ENCODE peak calls at places on chromosome 1, in five cellular contexts. T is SK-N-SH, U is fibroblast of lung, V is mesendoderm, B is neural progenitor cell. W is an unnamed sample. For H3K4me1, the result is how much of the 10 kb centered on the place peaks cover.

GRCh38 chr1:201468501-201468843 is 516 bp downstream of the PHLDA3 start:
- DNase-seq in T (peak), U (no peak), V (no peak), B (peak), W (peak)

GRCh38 chr1:114549137-114549536 is 32.3 kb downstream of the BCAS2 start:
- DNase-seq in T (no peak), U (no peak), V (no peak), B (no peak), W (no peak)

GRCh38 chr1:210222288-210223006 is 10.1 kb upstream of the SERTAD4 start:
- DNase-seq in T (no peak), U (no peak), V (peak), B (peak), W (no peak)

GRCh38 chr1:115069626-115070308 is 19.5 kb downstream of the TSPAN2 start:
- DNase-seq in T (no peak), U (no peak), V (no peak), B (no peak), W (no peak)

GRCh38 chr1:101975371-101975770 is 21.4 kb downstream of the OLFM3 start:
- DNase-seq in T (no peak), U (no peak), V (no peak), B (no peak), W (no peak)

GRCh38 chr1:15592285-15592684 is 7.4 kb upstream of the AGMAT start:
- DNase-seq in T (no peak), U (no peak), V (no peak), B (no peak), W (no peak)

GRCh38 chr1:210597555-210598134 is 268.9 kb downstream of the HHAT start:
- DNase-seq in T (no peak), U (peak), V (peak), B (no peak), W (no peak)

GRCh38 chr1:44576456-44577150 is 97.7 kb downstream of the TMEM53 start:
- DNase-seq in T (no peak), U (peak), V (no peak), B (peak), W (no peak)

GRCh38 chr1:157390646-157391045 is 161.7 kb downstream of the FCRL5 start:
- DNase-seq in T (no peak), U (peak), V (peak), B (no peak), W (no peak)

GRCh38 chr1:63405021-63405420 is 37.6 kb downstream of the ALG6 start:
- DNase-seq in T (no peak), U (no peak), V (peak), B (no peak), W (no peak)

GRCh38 chr1:24881034-24881433 is 49.0 kb downstream of the RUNX3 start:
- DNase-seq in T (no peak), U (no peak), V (no peak), B (no peak), W (no peak)

GRCh38 chr1:48084826-48085225 is 87.6 kb upstream of the TRABD2B start:
- DNase-seq in T (no peak), U (no peak), V (no peak), B (no peak), W (no peak)

GRCh38 chr1:164771568-164772350 is 212.8 kb downstream of the PBX1 start:
- DNase-seq in T (no peak), U (peak), V (peak), B (no peak), W (no peak)

GRCh38 chr1:15523104-15523921 is 702 bp downstream of the CASP9 start:
- DNase-seq in T (no peak), U (peak), V (no peak), B (no peak), W (no peak)

GRCh38 chr1:12621346-12622320 is 3.6 kb upstream of the DHRS3 start:
- DNase-seq in T (no peak), U (peak), V (no peak), B (no peak), W (no peak)

GRCh38 chr1:40039757-40040510 is 595 bp upstream of the CAP1 start:
- DNase-seq in T (peak), U (peak), V (peak), B (peak), W (peak)
- H3K4me1 ChIP-seq in T (under half), U (under half), V (under half), B (under half), W (under half)

GRCh38 chr1:171217658-171218443 is 30.4 kb upstream of the FMO1 start:
- DNase-seq in T (no peak), U (no peak), V (no peak), B (no peak), W (no peak)
- H3K9ac ChIP-seq in T (no peak), U (no peak), V (no peak), B (no peak), W (no peak)

DNA sequence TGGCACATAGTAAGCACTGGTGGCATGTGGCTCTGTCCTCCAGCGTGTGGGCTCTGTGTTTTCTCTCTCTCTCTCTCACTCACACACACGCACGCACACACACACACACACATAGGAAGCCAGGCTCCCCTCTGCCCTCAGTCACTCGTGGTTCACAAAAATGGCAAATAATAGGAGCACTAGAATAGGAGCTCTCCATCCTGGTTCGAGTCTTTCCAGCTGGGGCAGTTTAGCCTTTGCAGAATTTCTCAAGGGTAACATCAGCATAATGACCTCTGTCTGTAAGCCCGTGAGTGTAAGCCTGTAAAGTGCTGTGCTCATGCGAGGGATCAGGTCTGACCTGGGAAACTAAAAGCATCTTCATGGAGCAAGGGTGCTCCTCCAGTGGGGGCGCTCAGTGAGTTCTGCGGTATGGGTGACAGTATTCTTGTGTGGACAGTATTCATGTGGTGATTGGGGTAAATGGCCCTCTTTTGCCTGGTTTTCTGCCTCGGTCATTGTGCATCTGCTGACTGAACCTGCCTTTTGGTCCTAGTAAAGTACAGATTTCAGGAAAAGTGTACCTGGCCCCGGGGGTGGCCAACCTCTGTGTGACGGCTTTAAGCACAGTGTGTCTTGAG is 839 bp upstream of the ZC3H12A start:
- DNase-seq in T (peak), U (no peak), V (peak), B (no peak), W (no peak)
- H3K4me1 ChIP-seq in T (half or more), U (under half), V (under half), B (under half), W (under half)

DNA sequence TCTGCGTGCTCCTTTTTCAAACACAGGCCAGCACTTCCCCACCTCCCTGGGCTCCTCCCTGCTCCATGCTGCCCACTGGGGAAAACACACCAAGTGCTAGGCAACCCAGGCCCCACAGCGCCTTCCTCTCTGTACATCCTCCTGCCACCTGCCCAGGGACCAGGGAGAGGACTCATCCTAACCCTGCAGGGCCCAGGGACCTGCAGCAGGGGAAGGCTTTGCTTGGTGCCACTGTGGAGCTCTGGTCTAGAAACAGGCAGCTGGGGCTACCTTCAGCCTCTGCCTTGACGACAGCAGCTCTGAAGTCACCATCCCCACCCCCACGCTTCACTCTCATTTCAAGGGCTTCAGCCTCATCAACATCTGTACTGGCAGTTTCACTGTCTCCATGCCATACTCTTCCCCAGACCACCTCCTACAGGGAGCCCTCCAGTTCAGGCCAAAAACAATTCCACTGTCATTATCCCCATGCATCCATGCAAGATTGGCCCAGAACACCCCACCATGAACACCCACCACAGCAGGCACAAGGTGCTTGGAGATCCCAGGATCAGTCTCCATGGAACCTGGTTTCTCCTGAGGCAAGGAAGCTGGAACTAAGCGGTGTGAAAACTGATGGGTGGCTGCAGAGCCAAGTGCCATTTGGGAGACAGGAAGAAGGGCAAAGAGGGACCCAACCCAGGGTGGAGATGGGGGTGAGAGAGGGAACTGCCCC is 1.1 kb downstream of the IGSF8 start:
- DNase-seq in T (no peak), U (no peak), V (peak), B (no peak), W (peak)
- H3K9ac ChIP-seq in T (peak), U (no peak), V (peak), B (peak), W (peak)

GRCh38 chr1:198099755-198100154 is 57.0 kb upstream of the NEK7 start:
- DNase-seq in T (no peak), U (no peak), V (no peak), B (no peak), W (no peak)
- H3K4me1 ChIP-seq in T (under half), U (under half), V (under half), B (under half), W (under half)

GRCh38 chr1:110390692-110391232 is at the start of gene SLC16A4:
- DNase-seq in T (peak), U (peak), V (peak), B (peak), W (no peak)
- H3K9ac ChIP-seq in T (no peak), U (peak), V (peak), B (no peak), W (peak)

GRCh38 chr1:225767591-225768540 is 9.8 kb upstream of the SRP9 start:
- DNase-seq in T (no peak), U (peak), V (peak), B (no peak), W (peak)
- H3K4me1 ChIP-seq in T (under half), U (under half), V (under half), B (under half), W (under half)

DNA sequence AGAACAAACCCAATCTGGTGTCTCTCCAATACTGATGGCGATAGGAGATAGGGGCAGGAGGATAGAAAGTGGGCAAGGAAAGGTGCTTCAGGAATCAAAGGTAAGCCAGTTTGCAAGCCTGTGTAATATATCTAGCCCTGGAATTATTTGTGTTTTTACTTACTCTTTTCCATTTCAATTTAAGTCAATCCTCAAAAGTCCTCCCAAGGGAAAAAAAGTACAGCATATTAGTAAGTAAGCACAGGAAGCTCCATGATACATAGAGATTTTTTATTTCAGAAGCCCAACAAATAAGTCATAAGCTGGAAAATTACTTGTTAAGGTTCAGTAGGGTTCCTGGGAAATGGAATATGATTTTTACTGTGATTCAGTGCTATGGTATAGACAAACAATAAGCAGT is 337.7 kb upstream of the DUSP10 start:
- DNase-seq in T (no peak), U (no peak), V (no peak), B (no peak), W (no peak)
- H3K9ac ChIP-seq in T (no peak), U (no peak), V (no peak), B (no peak), W (no peak)

W was measured in kidney.